ENCODE peak calls at places on chromosomes 4 and X, in four cellular contexts. C is mammary epithelial cell, H is pancreas, R is kidney epithelial cell. U is an unnamed sample.

GRCh38 chrX:18291006-18291545 is 63.4 kb downstream of the SCML2 start:
- DNase-seq in H (no peak), C (no peak), R (no peak), U (peak)

GRCh38 chr4:183434264-183435045 is 10.0 kb upstream of the CDKN2AIP start:
- DNase-seq in H (no peak), C (no peak), R (no peak), U (no peak)

GRCh38 chrX:39874202-39874816 is 223.4 kb downstream of the BCOR start:
- DNase-seq in H (no peak), R (no peak), C (peak), U (no peak)

GRCh38 chrX:19127649-19128168 is 5.4 kb upstream of the ADGRG2 start:
- DNase-seq in R (no peak), H (no peak), C (peak), U (no peak)

GRCh38 chr4:153788419-153789276 is at the start of gene SFRP2:
- DNase-seq in C (no peak), R (no peak), H (peak), U (no peak)

GRCh38 chrX:21989415-21989814 is 42.7 kb upstream of the PHEX start:
- DNase-seq in R (no peak), H (no peak), C (no peak), U (no peak)

GRCh38 chrX:18377802-18378201 is 23.3 kb upstream of the SCML2 start:
- DNase-seq in C (no peak), H (no peak), R (no peak), U (no peak)

GRCh38 chr4:1813915-1814314 is 20.8 kb downstream of the FGFR3 start:
- DNase-seq in R (no peak), C (no peak), H (no peak), U (no peak)

GRCh38 chrX:15645266-15645665 is 19.3 kb downstream of the CLTRN start:
- DNase-seq in R (no peak), C (no peak), H (no peak), U (no peak)

GRCh38 chr4:125334936-125335335 is 20.2 kb downstream of the FAT4 start:
- DNase-seq in R (no peak), H (no peak), C (no peak), U (no peak)

GRCh38 chr4:183211533-183211932 is 108.5 kb downstream of the CLDN22 start:
- DNase-seq in R (no peak), H (no peak), C (no peak), U (no peak)

GRCh38 chrX:1542994-1543725 is 6.2 kb upstream of the P2RY8 start:
- DNase-seq in C (no peak), H (no peak), R (no peak), U (no peak)

DNA sequence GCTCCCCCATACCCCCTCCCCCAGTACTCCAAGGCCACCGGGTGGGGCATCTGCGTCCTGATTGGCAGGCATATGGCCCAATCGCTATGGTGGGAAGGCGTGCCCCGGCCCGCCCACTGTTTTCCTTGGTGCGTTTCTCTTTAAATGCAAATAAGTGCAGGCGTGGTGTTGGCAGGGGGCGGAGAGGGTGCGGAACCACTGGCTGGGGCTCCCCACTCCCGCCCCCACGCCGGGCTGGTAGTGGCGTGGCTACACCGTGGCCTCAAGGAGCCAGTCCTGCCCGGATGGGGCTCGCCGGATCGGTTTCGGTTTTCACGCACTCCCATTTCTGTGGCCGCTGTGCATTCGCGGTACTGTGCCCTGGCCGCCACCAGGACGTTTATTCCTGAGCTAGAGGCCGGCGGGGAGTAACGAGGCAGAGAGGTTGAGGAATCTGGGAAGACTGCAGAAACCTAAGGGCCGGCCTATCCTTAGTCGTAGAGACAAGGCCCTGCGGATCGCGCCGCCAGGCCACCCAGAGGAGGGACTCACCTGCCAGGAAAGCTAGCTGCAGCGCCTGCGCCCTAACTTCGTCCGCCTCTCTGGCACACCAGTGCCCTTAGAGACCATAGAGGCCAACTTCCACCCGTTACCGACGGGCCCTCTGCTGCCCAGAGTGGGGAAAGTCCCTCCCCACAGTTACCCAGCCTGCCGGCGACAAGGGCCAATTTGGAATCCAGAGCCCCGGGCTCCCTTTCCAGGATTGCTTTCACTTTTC is 405 bp upstream of the AMER1 start:
- DNase-seq in C (peak), H (peak), R (peak), U (peak)
- TF ChIP-seq CTCF in C (no peak), H (no peak), R (no peak), U (no peak)

GRCh38 chrX:49071877-49072711 is 1.7 kb downstream of the PRAF2 start:
- DNase-seq in C (no peak), R (peak), H (no peak), U (no peak)

GRCh38 chrX:49070988-49071387 is 2.8 kb downstream of the PRAF2 start:
- DNase-seq in C (no peak), H (no peak), R (no peak), U (no peak)

GRCh38 chrX:49073641-49074575 is at the start of gene PRAF2:
- DNase-seq in H (peak), R (peak), C (peak), U (peak)

GRCh38 chrX:49075347-49075746 is 1.5 kb upstream of the PRAF2 start:
- DNase-seq in H (no peak), R (no peak), C (no peak), U (no peak)

GRCh38 chrX:49072712-49073095 is 1.1 kb downstream of the PRAF2 start:
- DNase-seq in R (no peak), C (no peak), H (no peak), U (no peak)
- H3K4me3 ChIP-seq in R (peak), C (peak), H (peak), U (peak)

GRCh38 chr4:24195976-24196736 is 306.3 kb upstream of the PPARGC1A start:
- DNase-seq in C (no peak), H (no peak), R (no peak), U (no peak)
- TF ChIP-seq CTCF in C (no peak), H (no peak), R (peak), U (no peak)

GRCh38 chr4:186149872-186150271 is 41.5 kb upstream of the CYP4V2 start:
- DNase-seq in C (no peak), R (no peak), H (no peak), U (no peak)
- H3K4me3 ChIP-seq in C (no peak), R (no peak), H (no peak), U (no peak)

GRCh38 chr4:121380448-121381147 is at the start of gene QRFPR:
- DNase-seq in R (no peak), C (peak), H (peak), U (no peak)
- TF ChIP-seq CTCF in R (no peak), C (no peak), H (no peak), U (no peak)

GRCh38 chrX:79366556-79366887 is 612 bp downstream of the ITM2A start:
- DNase-seq in H (no peak), R (no peak), C (no peak), U (no peak)
- H3K4me3 ChIP-seq in H (peak), R (peak), C (peak), U (no peak)

GRCh38 chr4:159298502-159298901 is 195.6 kb downstream of the RAPGEF2 start:
- DNase-seq in R (no peak), H (no peak), C (peak), U (no peak)

GRCh38 chr4:159292137-159292896 is 189.4 kb downstream of the RAPGEF2 start:
- DNase-seq in C (no peak), H (no peak), R (no peak), U (no peak)

GRCh38 chr4:159296061-159296460 is 193.2 kb downstream of the RAPGEF2 start:
- DNase-seq in C (peak), H (no peak), R (no peak), U (no peak)

GRCh38 chr4:159291176-159291575 is 188.3 kb downstream of the RAPGEF2 start:
- DNase-seq in R (no peak), C (no peak), H (no peak), U (no peak)

GRCh38 chr4:159297088-159297487 is 194.2 kb downstream of the RAPGEF2 start:
- DNase-seq in C (no peak), R (no peak), H (no peak), U (no peak)
- TF ChIP-seq CTCF in C (no peak), R (no peak), H (no peak), U (no peak)

GRCh38 chr4:165651901-165652300 is 221.1 kb upstream of the TLL1 start:
- DNase-seq in R (no peak), C (no peak), H (no peak), U (no peak)
- H3K4me3 ChIP-seq in R (no peak), C (no peak), H (no peak), U (no peak)

GRCh38 chr4:78331186-78331585 is 220.4 kb upstream of the ANXA3 start:
- DNase-seq in H (no peak), C (no peak), R (no peak), U (no peak)
- TF ChIP-seq CTCF in H (no peak), C (no peak), R (no peak), U (no peak)

DNA sequence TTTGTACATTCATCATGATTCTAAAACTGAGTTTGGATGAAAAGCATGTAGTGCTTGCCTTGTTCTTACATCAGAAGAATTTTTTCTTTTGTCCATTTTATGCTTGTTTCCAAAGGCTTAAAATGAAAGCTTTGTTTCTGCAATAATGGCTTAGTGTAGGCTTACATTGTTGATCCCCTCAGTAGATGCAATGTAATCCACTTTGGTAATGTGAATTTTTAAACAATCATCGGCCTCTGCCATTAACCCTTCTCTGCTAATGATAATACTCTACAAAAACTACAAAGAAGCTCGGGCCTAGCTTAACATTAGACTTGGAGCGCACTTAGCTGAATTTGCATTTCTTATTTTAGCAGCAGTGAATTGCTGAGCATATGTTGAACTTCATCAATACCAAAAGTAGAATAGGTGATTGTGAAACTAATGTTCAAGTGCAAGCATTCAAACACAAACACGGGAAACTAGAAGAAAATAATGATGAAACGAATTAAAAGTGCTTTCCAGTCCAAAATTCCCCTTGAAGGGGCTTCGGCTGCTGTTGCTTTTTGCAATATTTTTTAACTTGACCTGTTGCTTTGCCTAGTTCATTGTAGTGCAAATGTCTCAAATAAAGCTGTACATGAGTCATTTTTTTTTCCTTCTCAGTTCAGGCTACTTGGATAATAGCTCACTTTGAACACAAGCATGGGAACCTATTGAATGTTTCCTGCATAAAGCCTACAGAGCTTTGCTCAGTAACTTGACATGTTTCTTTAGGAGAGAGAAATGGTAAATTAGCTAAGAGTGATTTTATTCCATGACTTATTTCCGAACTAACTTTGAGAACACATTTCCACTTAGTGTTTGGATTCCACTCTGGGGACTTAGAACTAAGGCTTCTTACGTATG is 66.5 kb downstream of the SLIT2 start:
- DNase-seq in C (no peak), H (no peak), R (no peak), U (no peak)
- H3K4me3 ChIP-seq in C (no peak), H (no peak), R (no peak), U (no peak)